ENCODE peak calls at places on chromosomes 3 and 15, in nine cellular contexts. One of them, this sample, is unnamed. For H3K27me3 and H4K20me1, the result is how much of the 10 kb centered on the place peaks cover.

GRCh38 chr3:120013481-120013880 is 80.8 kb downstream of the GSK3B start:
- DNase-seq in PC-3: no peak
- DNase-seq in fibroblast of lung: peak
- DNase-seq in GM23248: no peak
- DNase-seq in SK-N-SH: no peak
- DNase-seq in K562: no peak
- DNase-seq in IMR-90: peak
- DNase-seq in H9: no peak
- DNase-seq in osteoblast: peak
- DNase-seq in this sample: no peak

GRCh38 chr15:92780816-92781215 is 119.3 kb upstream of the CHD2 start:
- DNase-seq in PC-3: no peak
- DNase-seq in fibroblast of lung: no peak
- DNase-seq in GM23248: no peak
- DNase-seq in SK-N-SH: peak
- DNase-seq in K562: no peak
- DNase-seq in IMR-90: no peak
- DNase-seq in H9: no peak
- DNase-seq in osteoblast: no peak
- DNase-seq in this sample: no peak

GRCh38 chr15:101725073-101725472 is 800 bp upstream of the TARS3 start:
- DNase-seq in PC-3: no peak
- DNase-seq in fibroblast of lung: no peak
- DNase-seq in GM23248: no peak
- DNase-seq in SK-N-SH: no peak
- DNase-seq in K562: no peak
- DNase-seq in IMR-90: no peak
- DNase-seq in H9: no peak
- DNase-seq in osteoblast: no peak
- DNase-seq in this sample: no peak

GRCh38 chr3:145448436-145448835 is 712.5 kb downstream of the PLOD2 start:
- DNase-seq in PC-3: peak
- DNase-seq in fibroblast of lung: peak
- DNase-seq in GM23248: no peak
- DNase-seq in SK-N-SH: no peak
- DNase-seq in K562: no peak
- DNase-seq in IMR-90: no peak
- DNase-seq in H9: no peak
- DNase-seq in osteoblast: no peak
- DNase-seq in this sample: no peak

GRCh38 chr3:113279686-113280085 is 68.3 kb downstream of the BOC start:
- DNase-seq in PC-3: no peak
- DNase-seq in fibroblast of lung: no peak
- DNase-seq in GM23248: no peak
- DNase-seq in SK-N-SH: no peak
- DNase-seq in K562: peak
- DNase-seq in IMR-90: no peak
- DNase-seq in H9: peak
- DNase-seq in osteoblast: no peak
- DNase-seq in this sample: no peak

GRCh38 chr3:148330486-148330885 is 367.2 kb upstream of the AGTR1 start:
- DNase-seq in PC-3: no peak
- DNase-seq in fibroblast of lung: no peak
- DNase-seq in GM23248: no peak
- DNase-seq in SK-N-SH: no peak
- DNase-seq in K562: no peak
- DNase-seq in IMR-90: no peak
- DNase-seq in H9: no peak
- DNase-seq in osteoblast: no peak
- DNase-seq in this sample: no peak

GRCh38 chr15:49507261-49507660 is 84.2 kb downstream of the FGF7 start:
- DNase-seq in PC-3: no peak
- DNase-seq in fibroblast of lung: no peak
- DNase-seq in GM23248: no peak
- DNase-seq in SK-N-SH: no peak
- DNase-seq in K562: no peak
- DNase-seq in IMR-90: peak
- DNase-seq in H9: no peak
- DNase-seq in osteoblast: no peak
- DNase-seq in this sample: no peak

GRCh38 chr15:87365221-87365620 is 891.3 kb downstream of the NTRK3 start:
- DNase-seq in PC-3: peak
- DNase-seq in fibroblast of lung: peak
- DNase-seq in GM23248: peak
- DNase-seq in SK-N-SH: no peak
- DNase-seq in K562: no peak
- DNase-seq in IMR-90: peak
- DNase-seq in H9: no peak
- DNase-seq in osteoblast: peak
- DNase-seq in this sample: no peak

GRCh38 chr3:182794806-182795369 is 1.6 kb downstream of the ATP11B start:
- DNase-seq in PC-3: no peak
- DNase-seq in fibroblast of lung: peak
- DNase-seq in GM23248: peak
- DNase-seq in SK-N-SH: no peak
- DNase-seq in K562: no peak
- DNase-seq in IMR-90: peak
- DNase-seq in H9: no peak
- DNase-seq in osteoblast: no peak
- DNase-seq in this sample: no peak

GRCh38 chr3:169535584-169535983 is 127.9 kb downstream of the MECOM start:
- DNase-seq in PC-3: no peak
- DNase-seq in fibroblast of lung: no peak
- DNase-seq in GM23248: no peak
- DNase-seq in SK-N-SH: no peak
- DNase-seq in K562: no peak
- DNase-seq in IMR-90: no peak
- DNase-seq in H9: no peak
- DNase-seq in osteoblast: no peak
- DNase-seq in this sample: no peak

GRCh38 chr15:53216036-53216435 is 425.9 kb upstream of the ONECUT1 start:
- DNase-seq in PC-3: no peak
- DNase-seq in fibroblast of lung: no peak
- DNase-seq in GM23248: no peak
- DNase-seq in SK-N-SH: no peak
- DNase-seq in K562: no peak
- DNase-seq in IMR-90: no peak
- DNase-seq in H9: no peak
- DNase-seq in osteoblast: no peak
- DNase-seq in this sample: no peak

GRCh38 chr3:132404276-132404675 is 13.0 kb upstream of the DNAJC13 start:
- DNase-seq in PC-3: no peak
- DNase-seq in fibroblast of lung: peak
- DNase-seq in GM23248: no peak
- DNase-seq in SK-N-SH: peak
- DNase-seq in K562: no peak
- DNase-seq in IMR-90: no peak
- DNase-seq in H9: no peak
- DNase-seq in osteoblast: no peak
- DNase-seq in this sample: no peak

GRCh38 chr15:41967506-41968206 is 4.7 kb downstream of the EHD4 start:
- DNase-seq in PC-3: no peak
- DNase-seq in fibroblast of lung: no peak
- DNase-seq in GM23248: peak
- DNase-seq in SK-N-SH: no peak
- DNase-seq in K562: peak
- DNase-seq in IMR-90: peak
- DNase-seq in H9: no peak
- DNase-seq in osteoblast: peak
- DNase-seq in this sample: peak

GRCh38 chr15:79088426-79089205 is 2.0 kb downstream of the RASGRF1 start:
- DNase-seq in PC-3: no peak
- DNase-seq in fibroblast of lung: no peak
- DNase-seq in GM23248: no peak
- DNase-seq in SK-N-SH: no peak
- DNase-seq in K562: no peak
- DNase-seq in IMR-90: no peak
- DNase-seq in H9: peak
- DNase-seq in osteoblast: peak
- DNase-seq in this sample: no peak

GRCh38 chr15:79089331-79089889 is 1.2 kb downstream of the RASGRF1 start:
- DNase-seq in PC-3: no peak
- DNase-seq in fibroblast of lung: no peak
- DNase-seq in GM23248: no peak
- DNase-seq in SK-N-SH: peak
- DNase-seq in K562: no peak
- DNase-seq in IMR-90: no peak
- DNase-seq in H9: peak
- DNase-seq in osteoblast: peak
- DNase-seq in this sample: peak

GRCh38 chr15:79084308-79084968 is 6.1 kb downstream of the RASGRF1 start:
- DNase-seq in PC-3: no peak
- DNase-seq in fibroblast of lung: no peak
- DNase-seq in GM23248: no peak
- DNase-seq in SK-N-SH: peak
- DNase-seq in K562: no peak
- DNase-seq in IMR-90: no peak
- DNase-seq in H9: no peak
- DNase-seq in osteoblast: no peak
- DNase-seq in this sample: no peak

GRCh38 chr15:79089890-79090486 is 592 bp downstream of the RASGRF1 start:
- DNase-seq in PC-3: no peak
- DNase-seq in fibroblast of lung: no peak
- DNase-seq in GM23248: no peak
- DNase-seq in SK-N-SH: peak
- DNase-seq in K562: no peak
- DNase-seq in IMR-90: no peak
- DNase-seq in H9: peak
- DNase-seq in osteoblast: peak
- DNase-seq in this sample: peak

DNA sequence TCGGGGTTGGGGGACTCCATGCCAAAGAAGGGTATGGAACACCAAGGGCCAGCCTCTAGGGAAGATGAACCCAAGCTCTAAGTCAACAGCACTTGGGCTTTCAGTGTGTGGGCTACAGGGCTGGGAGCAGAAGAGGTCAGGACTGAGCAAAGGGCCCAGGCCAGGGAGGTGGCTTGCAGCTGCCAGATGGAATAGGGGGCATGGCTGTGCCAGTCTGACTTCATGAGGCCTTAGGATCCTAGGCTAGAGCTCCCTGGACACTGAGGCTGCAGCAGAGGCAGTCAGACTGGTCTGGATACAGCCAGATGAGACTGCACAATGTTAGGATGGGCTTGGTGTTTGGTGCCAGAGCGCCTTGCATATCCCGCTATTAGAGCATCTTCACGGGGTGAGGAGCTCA is 3.8 kb downstream of the RASGRF1 start:
- DNase-seq in PC-3: no peak
- DNase-seq in fibroblast of lung: no peak
- DNase-seq in GM23248: no peak
- DNase-seq in SK-N-SH: no peak
- DNase-seq in K562: no peak
- DNase-seq in IMR-90: no peak
- DNase-seq in H9: peak
- DNase-seq in osteoblast: peak
- DNase-seq in this sample: no peak
- H3K27me3 ChIP-seq in PC-3: half or more
- H3K27me3 ChIP-seq in fibroblast of lung: under half
- H3K27me3 ChIP-seq in GM23248: half or more
- H3K27me3 ChIP-seq in SK-N-SH: under half
- H3K27me3 ChIP-seq in K562: half or more
- H3K27me3 ChIP-seq in IMR-90: half or more
- H3K27me3 ChIP-seq in H9: half or more
- H3K27me3 ChIP-seq in osteoblast: under half
- H3K27me3 ChIP-seq in this sample: half or more

GRCh38 chr3:32428092-32429068 is 36.7 kb downstream of the CMTM7 start:
- DNase-seq in PC-3: no peak
- DNase-seq in fibroblast of lung: no peak
- DNase-seq in GM23248: no peak
- DNase-seq in SK-N-SH: no peak
- DNase-seq in K562: no peak
- DNase-seq in IMR-90: no peak
- DNase-seq in H9: no peak
- DNase-seq in osteoblast: no peak
- DNase-seq in this sample: no peak
- H4K20me1 ChIP-seq in PC-3: under half
- H4K20me1 ChIP-seq in fibroblast of lung: under half
- H4K20me1 ChIP-seq in GM23248: under half
- H4K20me1 ChIP-seq in SK-N-SH: under half
- H4K20me1 ChIP-seq in K562: under half
- H4K20me1 ChIP-seq in IMR-90: under half
- H4K20me1 ChIP-seq in H9: under half
- H4K20me1 ChIP-seq in osteoblast: under half
- H4K20me1 ChIP-seq in this sample: under half

GRCh38 chr15:70580958-70581357 is 182.4 kb downstream of the UACA start:
- DNase-seq in PC-3: no peak
- DNase-seq in fibroblast of lung: no peak
- DNase-seq in GM23248: no peak
- DNase-seq in SK-N-SH: no peak
- DNase-seq in K562: no peak
- DNase-seq in IMR-90: no peak
- DNase-seq in H9: no peak
- DNase-seq in osteoblast: no peak
- DNase-seq in this sample: no peak

GRCh38 chr15:70580286-70580685 is 183.1 kb downstream of the UACA start:
- DNase-seq in PC-3: no peak
- DNase-seq in fibroblast of lung: no peak
- DNase-seq in GM23248: no peak
- DNase-seq in SK-N-SH: no peak
- DNase-seq in K562: no peak
- DNase-seq in IMR-90: no peak
- DNase-seq in H9: no peak
- DNase-seq in osteoblast: no peak
- DNase-seq in this sample: no peak

GRCh38 chr15:70582143-70582945 is 181.0 kb downstream of the UACA start:
- DNase-seq in PC-3: peak
- DNase-seq in fibroblast of lung: peak
- DNase-seq in GM23248: peak
- DNase-seq in SK-N-SH: no peak
- DNase-seq in K562: no peak
- DNase-seq in IMR-90: peak
- DNase-seq in H9: no peak
- DNase-seq in osteoblast: peak
- DNase-seq in this sample: no peak

GRCh38 chr15:70578196-70578595 is 185.2 kb downstream of the UACA start:
- DNase-seq in PC-3: no peak
- DNase-seq in fibroblast of lung: no peak
- DNase-seq in GM23248: no peak
- DNase-seq in SK-N-SH: no peak
- DNase-seq in K562: no peak
- DNase-seq in IMR-90: no peak
- DNase-seq in H9: no peak
- DNase-seq in osteoblast: no peak
- DNase-seq in this sample: no peak

GRCh38 chr15:70579766-70580165 is 183.6 kb downstream of the UACA start:
- DNase-seq in PC-3: no peak
- DNase-seq in fibroblast of lung: no peak
- DNase-seq in GM23248: no peak
- DNase-seq in SK-N-SH: no peak
- DNase-seq in K562: no peak
- DNase-seq in IMR-90: no peak
- DNase-seq in H9: no peak
- DNase-seq in osteoblast: no peak
- DNase-seq in this sample: peak
- H3K27me3 ChIP-seq in PC-3: under half
- H3K27me3 ChIP-seq in fibroblast of lung: under half
- H3K27me3 ChIP-seq in GM23248: under half
- H3K27me3 ChIP-seq in SK-N-SH: under half
- H3K27me3 ChIP-seq in K562: under half
- H3K27me3 ChIP-seq in IMR-90: under half
- H3K27me3 ChIP-seq in H9: under half
- H3K27me3 ChIP-seq in osteoblast: half or more
- H3K27me3 ChIP-seq in this sample: under half

GRCh38 chr3:46944191-46944590 is 32.4 kb downstream of the CCDC12 start:
- DNase-seq in PC-3: no peak
- DNase-seq in fibroblast of lung: no peak
- DNase-seq in GM23248: no peak
- DNase-seq in SK-N-SH: no peak
- DNase-seq in K562: no peak
- DNase-seq in IMR-90: no peak
- DNase-seq in H9: no peak
- DNase-seq in osteoblast: no peak
- DNase-seq in this sample: no peak
- H4K20me1 ChIP-seq in PC-3: half or more
- H4K20me1 ChIP-seq in fibroblast of lung: under half
- H4K20me1 ChIP-seq in GM23248: under half
- H4K20me1 ChIP-seq in SK-N-SH: half or more
- H4K20me1 ChIP-seq in K562: half or more
- H4K20me1 ChIP-seq in IMR-90: half or more
- H4K20me1 ChIP-seq in H9: under half
- H4K20me1 ChIP-seq in osteoblast: half or more
- H4K20me1 ChIP-seq in this sample: half or more

This sample was measured in neural progenitor cell.